ENCODE peak calls at places on chromosome 14, in six cellular contexts. Y, O, E, J, Z and Q are unnamed samples. For H3K36me3, the result is how much of the 10 kb centered on the place peaks cover.

GRCh38 chr14:60973070-60973469 is 7.8 kb downstream of the TRMT5 start:
- DNase-seq in Y (no peak), O (no peak), E (no peak), J (no peak), Z (no peak), Q (no peak)

GRCh38 chr14:32679927-32680612 is 258.6 kb upstream of the NPAS3 start:
- DNase-seq in Y (no peak), O (no peak), E (no peak), J (no peak), Z (no peak), Q (peak)

GRCh38 chr14:94115068-94115591 is 4.6 kb downstream of the IFI27 start:
- DNase-seq in Y (no peak), O (no peak), E (no peak), J (no peak), Z (no peak), Q (no peak)

GRCh38 chr14:72975776-72976175 is 49.5 kb downstream of the DCAF4 start:
- DNase-seq in Y (no peak), O (no peak), E (no peak), J (no peak), Z (no peak), Q (no peak)

GRCh38 chr14:64410084-64410774 is 22.1 kb downstream of the MTHFD1 start:
- DNase-seq in Y (no peak), O (no peak), E (no peak), J (no peak), Z (no peak), Q (peak)

GRCh38 chr14:68282479-68283377 is 463.1 kb downstream of the RAD51B start:
- DNase-seq in Y (no peak), O (no peak), E (no peak), J (no peak), Z (no peak), Q (no peak)

GRCh38 chr14:38749936-38750335 is 353.1 kb downstream of the SEC23A start:
- DNase-seq in Y (no peak), O (no peak), E (no peak), J (no peak), Z (no peak), Q (no peak)

GRCh38 chr14:76837524-76837923 is 11.3 kb downstream of the LRRC74A start:
- DNase-seq in Y (no peak), O (no peak), E (no peak), J (no peak), Z (no peak), Q (no peak)

GRCh38 chr14:44149597-44149996 is 357.5 kb downstream of the FSCB start:
- DNase-seq in Y (no peak), O (no peak), E (peak), J (no peak), Z (no peak), Q (peak)

GRCh38 chr14:67003009-67003753 is 186.1 kb upstream of the GARIN2 start:
- DNase-seq in Y (no peak), O (no peak), E (no peak), J (no peak), Z (no peak), Q (no peak)

GRCh38 chr14:98234208-98234607 is 1037.8 kb downstream of the BCL11B start:
- DNase-seq in Y (no peak), O (no peak), E (no peak), J (no peak), Z (no peak), Q (no peak)

GRCh38 chr14:69685716-69686115 is 74.3 kb downstream of the SUSD6 start:
- DNase-seq in Y (peak), O (peak), E (no peak), J (peak), Z (peak), Q (no peak)

GRCh38 chr14:96960598-96961116 is 163.5 kb downstream of the VRK1 start:
- DNase-seq in Y (no peak), O (no peak), E (no peak), J (no peak), Z (no peak), Q (no peak)

GRCh38 chr14:68527329-68527851 is 265.5 kb downstream of the ZFP36L1 start:
- DNase-seq in Y (no peak), O (peak), E (no peak), J (no peak), Z (peak), Q (no peak)

GRCh38 chr14:22998324-22999012 is 11.5 kb downstream of the C14orf93 start:
- DNase-seq in Y (no peak), O (no peak), E (no peak), J (no peak), Z (no peak), Q (no peak)

GRCh38 chr14:89920041-89920440 is 34.5 kb downstream of the EFCAB11 start:
- DNase-seq in Y (no peak), O (no peak), E (no peak), J (no peak), Z (no peak), Q (no peak)

GRCh38 chr14:89921896-89922548 is 32.5 kb downstream of the EFCAB11 start:
- DNase-seq in Y (no peak), O (no peak), E (no peak), J (no peak), Z (no peak), Q (no peak)

GRCh38 chr14:89922549-89922907 is 32.0 kb downstream of the EFCAB11 start:
- DNase-seq in Y (no peak), O (no peak), E (no peak), J (no peak), Z (no peak), Q (no peak)

GRCh38 chr14:89918721-89919120 is 35.8 kb downstream of the EFCAB11 start:
- DNase-seq in Y (no peak), O (no peak), E (no peak), J (no peak), Z (no peak), Q (no peak)

DNA sequence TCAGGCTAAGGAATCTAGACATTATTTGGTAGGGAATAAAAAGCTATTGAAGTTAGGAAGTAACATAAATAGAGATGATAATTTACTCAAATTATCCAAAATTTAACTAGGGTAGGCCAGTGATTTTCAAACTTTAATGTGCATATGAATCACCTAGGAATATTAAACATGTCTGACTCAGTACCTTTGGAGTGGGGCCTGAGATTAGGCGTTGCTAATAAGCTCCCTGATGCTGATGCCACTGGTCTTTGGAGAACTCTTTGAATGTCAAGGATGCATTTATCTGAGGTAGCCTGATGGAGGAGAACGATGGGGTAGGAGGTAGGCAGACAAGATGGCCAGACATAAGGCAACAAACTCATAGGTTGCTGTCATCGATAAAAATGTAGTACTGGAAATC is 33.2 kb downstream of the EFCAB11 start:
- DNase-seq in Y (no peak), O (no peak), E (no peak), J (no peak), Z (no peak), Q (no peak)
- H3K4me3 ChIP-seq in Y (no peak), O (no peak), E (no peak), J (no peak), Z (no peak), Q (no peak)

GRCh38 chr14:99459491-99460100 is 21.1 kb downstream of the SETD3 start:
- DNase-seq in Y (no peak), O (no peak), E (no peak), J (no peak), Z (no peak), Q (no peak)
- H3K36me3 ChIP-seq in Y (half or more), O (under half), E (under half), J (under half), Z (under half), Q (under half)

GRCh38 chr14:92737619-92738188 is 10.7 kb downstream of the LGMN start:
- DNase-seq in Y (no peak), O (no peak), E (no peak), J (no peak), Z (no peak), Q (no peak)
- H3K4me3 ChIP-seq in Y (no peak), O (no peak), E (no peak), J (no peak), Z (no peak), Q (no peak)

GRCh38 chr14:54777395-54777794 is 125.2 kb downstream of the GCH1 start:
- DNase-seq in Y (no peak), O (no peak), E (no peak), J (no peak), Z (peak), Q (no peak)
- H3K36me3 ChIP-seq in Y (under half), O (under half), E (under half), J (under half), Z (under half), Q (under half)

GRCh38 chr14:31566456-31566855 is 5.3 kb downstream of the NUBPL start:
- DNase-seq in Y (no peak), O (no peak), E (no peak), J (no peak), Z (no peak), Q (no peak)

GRCh38 chr14:31568671-31569070 is 7.5 kb downstream of the NUBPL start:
- DNase-seq in Y (no peak), O (no peak), E (no peak), J (no peak), Z (no peak), Q (no peak)

GRCh38 chr14:31568151-31568550 is 6.9 kb downstream of the NUBPL start:
- DNase-seq in Y (no peak), O (no peak), E (no peak), J (no peak), Z (no peak), Q (no peak)

GRCh38 chr14:31564194-31564593 is 3.0 kb downstream of the NUBPL start:
- DNase-seq in Y (no peak), O (no peak), E (no peak), J (no peak), Z (no peak), Q (no peak)

DNA sequence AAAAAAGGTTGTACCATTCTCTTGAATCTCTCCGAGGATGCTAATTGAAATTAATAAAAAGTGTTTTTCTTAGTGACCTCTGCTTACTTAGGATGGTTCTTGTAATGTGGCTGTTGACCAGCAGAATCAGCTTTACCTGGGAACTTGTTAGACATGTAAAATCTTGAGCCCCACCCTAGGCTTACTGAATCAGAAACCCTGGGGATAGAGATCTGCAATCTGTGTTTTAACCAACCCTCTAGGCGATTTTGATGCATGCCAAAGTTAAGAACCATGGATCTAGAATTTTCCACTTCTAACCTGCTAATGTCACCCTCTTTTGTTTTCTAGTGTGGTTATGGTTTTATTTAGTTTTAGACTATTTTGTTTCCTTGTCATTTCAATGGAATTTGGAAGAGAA is 6.4 kb downstream of the NUBPL start:
- DNase-seq in Y (no peak), O (no peak), E (no peak), J (no peak), Z (no peak), Q (no peak)
- H3K4me3 ChIP-seq in Y (no peak), O (no peak), E (no peak), J (no peak), Z (no peak), Q (no peak)

GRCh38 chr14:59292921-59293605 is 104.6 kb downstream of the DAAM1 start:
- DNase-seq in Y (no peak), O (no peak), E (no peak), J (no peak), Z (no peak), Q (no peak)

GRCh38 chr14:59293934-59294661 is 105.6 kb downstream of the DAAM1 start:
- DNase-seq in Y (no peak), O (peak), E (no peak), J (no peak), Z (no peak), Q (no peak)

GRCh38 chr14:59297070-59297766 is 108.8 kb downstream of the DAAM1 start:
- DNase-seq in Y (no peak), O (no peak), E (no peak), J (no peak), Z (no peak), Q (no peak)

GRCh38 chr14:59296508-59296907 is 108.0 kb downstream of the DAAM1 start:
- DNase-seq in Y (no peak), O (no peak), E (no peak), J (no peak), Z (no peak), Q (no peak)

DNA sequence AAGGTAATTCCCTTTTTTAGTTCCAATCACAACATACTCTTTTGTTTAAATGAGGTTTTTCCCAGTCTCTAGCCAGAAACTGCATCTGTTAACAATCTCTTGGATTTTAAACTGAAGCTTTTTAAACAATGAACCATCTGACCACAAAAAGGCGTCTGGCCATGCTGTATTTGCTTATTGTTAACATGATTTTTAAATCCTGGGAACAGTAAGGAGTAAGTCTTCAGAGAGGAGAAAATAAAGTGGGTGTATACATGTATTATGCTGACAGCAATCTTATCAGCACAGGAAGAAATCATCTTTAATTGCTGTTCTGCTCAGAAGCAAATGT is 106.2 kb downstream of the DAAM1 start:
- DNase-seq in Y (no peak), O (no peak), E (no peak), J (no peak), Z (no peak), Q (no peak)
- H3K36me3 ChIP-seq in Y (under half), O (under half), E (under half), J (under half), Z (under half), Q (under half)

GRCh38 chr14:104253223-104253822 is 114.9 kb downstream of the KIF26A start:
- DNase-seq in Y (peak), O (no peak), E (no peak), J (no peak), Z (peak), Q (no peak)
- H3K4me3 ChIP-seq in Y (no peak), O (no peak), E (no peak), J (no peak), Z (no peak), Q (no peak)

GRCh38 chr14:58299665-58300202 is 1.4 kb downstream of the ARID4A start:
- DNase-seq in Y (no peak), O (no peak), E (no peak), J (no peak), Z (no peak), Q (peak)

GRCh38 chr14:58301416-58301815 is 3.1 kb downstream of the ARID4A start:
- DNase-seq in Y (no peak), O (no peak), E (no peak), J (no peak), Z (no peak), Q (no peak)

GRCh38 chr14:58307597-58308316 is 9.4 kb downstream of the ARID4A start:
- DNase-seq in Y (no peak), O (no peak), E (no peak), J (no peak), Z (no peak), Q (no peak)

GRCh38 chr14:58305730-58306129 is 7.4 kb downstream of the ARID4A start:
- DNase-seq in Y (no peak), O (no peak), E (no peak), J (no peak), Z (no peak), Q (peak)
- H3K36me3 ChIP-seq in Y (half or more), O (under half), E (under half), J (under half), Z (under half), Q (under half)